ENCODE peak calls at places on chromosomes 11 and 22, in seven cellular contexts. N, G, U, Z, I, R and A are unnamed samples.

GRCh38 chr11:6251120-6251733 is 8.4 kb upstream of the CCKBR start:
- DNase-seq in G (peak), N (peak), Z (no peak), U (peak), R (peak), I (peak), A (peak)

GRCh38 chr11:8017894-8018741 is 31.0 kb downstream of the EIF3F start:
- DNase-seq in N (peak), G (no peak), I (no peak), R (no peak), Z (no peak), U (peak), A (no peak)

GRCh38 chr11:103587951-103588788 is 448.3 kb upstream of the DDI1 start:
- DNase-seq in Z (no peak), N (no peak), U (no peak), R (no peak), I (no peak), G (no peak), A (no peak)

GRCh38 chr11:109590782-109591181 is 168.8 kb downstream of the C11orf87 start:
- DNase-seq in I (no peak), R (no peak), N (no peak), G (no peak), Z (no peak), U (no peak), A (no peak)

GRCh38 chr22:37120569-37121340 is 11.2 kb upstream of the TMPRSS6 start:
- DNase-seq in I (no peak), R (no peak), N (no peak), Z (no peak), G (no peak), U (no peak), A (no peak)

GRCh38 chr11:76807206-76807875 is 24.2 kb downstream of the TSKU start:
- DNase-seq in R (peak), G (peak), U (peak), Z (peak), N (peak), I (peak), A (peak)

GRCh38 chr22:47944941-47945340 is 1182.5 kb downstream of the TBC1D22A start:
- DNase-seq in I (no peak), R (no peak), Z (no peak), N (no peak), G (no peak), U (no peak), A (no peak)

GRCh38 chr11:60515144-60515855 is at the start of gene MS4A13:
- DNase-seq in N (no peak), I (no peak), R (no peak), U (no peak), G (no peak), Z (no peak), A (no peak)

GRCh38 chr11:65298131-65298535 is 16.5 kb upstream of the CDC42EP2 start:
- DNase-seq in U (peak), R (no peak), I (no peak), N (peak), Z (no peak), G (no peak), A (no peak)

GRCh38 chr22:48908547-48908946 is 919.1 kb downstream of the BRD1 start:
- DNase-seq in I (no peak), R (no peak), U (no peak), N (no peak), G (no peak), Z (no peak), A (no peak)

GRCh38 chr11:102551188-102551781 is 20.7 kb upstream of the MMP7 start:
- DNase-seq in I (no peak), Z (no peak), U (no peak), G (no peak), N (no peak), R (no peak), A (no peak)

GRCh38 chr11:78350646-78351165 is 66.9 kb downstream of the GAB2 start:
- DNase-seq in R (no peak), U (peak), N (peak), Z (peak), I (no peak), G (no peak), A (no peak)

GRCh38 chr11:76201672-76202412 is 4.5 kb downstream of the WNT11 start:
- DNase-seq in G (no peak), N (no peak), U (no peak), R (no peak), I (no peak), Z (no peak), A (no peak)

GRCh38 chr11:76577199-76577920 is 93.2 kb downstream of the LRRC32 start:
- DNase-seq in G (no peak), I (no peak), R (no peak), Z (no peak), N (peak), U (peak), A (no peak)

GRCh38 chr22:23070418-23071162 is at the start of gene GNAZ:
- DNase-seq in R (no peak), G (no peak), I (peak), U (no peak), Z (no peak), N (no peak), A (no peak)

GRCh38 chr11:78386551-78386950 is 31.1 kb downstream of the GAB2 start:
- DNase-seq in U (no peak), R (no peak), N (no peak), G (no peak), Z (no peak), I (no peak), A (no peak)

GRCh38 chr11:102794382-102794781 is 3.6 kb downstream of the MMP1 start:
- DNase-seq in R (no peak), I (no peak), U (no peak), N (peak), Z (no peak), G (peak), A (no peak)

GRCh38 chr22:44689173-44689572 is 12.8 kb upstream of the PRR5 start:
- DNase-seq in I (no peak), Z (no peak), N (no peak), R (no peak), U (no peak), G (no peak), A (no peak)